ENCODE peak calls at places on chromosomes 7 and 10, in nine cellular contexts. T is psoas muscle; L is ovary; F is SJSA1; R is A549; K is IMR-90; U is CD4-positive, CD25-positive, alpha-beta regulatory T cell; O is BJ; G is tibial artery. Y is an unnamed sample.

GRCh38 chr7:84389242-84389641 is 194.7 kb upstream of the SEMA3A start:
- DNase-seq in T (no peak), L (no peak), F (no peak), R (no peak), K (no peak), U (no peak), O (no peak), G (no peak), Y (no peak)

GRCh38 chr10:58334817-58335305 is at the start of gene UBE2D1:
- DNase-seq in T (peak), L (peak), F (peak), R (peak), K (peak), U (peak), O (no peak), G (peak), Y (peak)

GRCh38 chr7:107157091-107157490 is 11.7 kb upstream of the HBP1 start:
- DNase-seq in T (no peak), L (no peak), F (no peak), R (no peak), K (no peak), U (no peak), O (no peak), G (no peak), Y (no peak)

GRCh38 chr7:79386688-79387422 is 66.6 kb downstream of the MAGI2 start:
- DNase-seq in T (no peak), L (no peak), F (no peak), R (no peak), K (peak), U (no peak), O (no peak), G (no peak), Y (no peak)

GRCh38 chr10:76037531-76037930 is 606.1 kb downstream of the LRMDA start:
- DNase-seq in T (no peak), L (no peak), F (no peak), R (no peak), K (no peak), U (no peak), O (no peak), G (no peak), Y (no peak)

GRCh38 chr10:23058366-23058765 is 37.0 kb upstream of the MSRB2 start:
- DNase-seq in T (no peak), L (no peak), F (no peak), R (no peak), K (no peak), U (no peak), O (no peak), G (no peak), Y (no peak)

GRCh38 chr7:94182721-94183120 is 178.6 kb upstream of the BET1 start:
- DNase-seq in T (no peak), L (no peak), F (no peak), R (no peak), K (no peak), U (no peak), O (no peak), G (no peak), Y (no peak)

GRCh38 chr7:30989824-30990140 is 26.0 kb downstream of the GHRHR start:
- DNase-seq in T (no peak), L (no peak), F (no peak), R (no peak), K (no peak), U (no peak), O (no peak), G (no peak), Y (no peak)

GRCh38 chr7:133510326-133511055 is 257.6 kb downstream of the EXOC4 start:
- DNase-seq in T (no peak), L (no peak), F (no peak), R (no peak), K (peak), U (no peak), O (no peak), G (no peak), Y (peak)

GRCh38 chr7:111098011-111098925 is 7.3 kb downstream of the LRRN3 start:
- DNase-seq in T (peak), L (peak), F (peak), R (no peak), K (peak), U (peak), O (no peak), G (peak), Y (peak)

GRCh38 chr10:15333909-15334649 is 37.0 kb downstream of the FAM171A1 start:
- DNase-seq in T (no peak), L (no peak), F (no peak), R (no peak), K (peak), U (no peak), O (no peak), G (no peak), Y (no peak)

GRCh38 chr7:47678641-47679380 is 96.9 kb upstream of the TNS3 start:
- DNase-seq in T (no peak), L (no peak), F (no peak), R (no peak), K (no peak), U (no peak), O (no peak), G (no peak), Y (no peak)

GRCh38 chr10:102310356-102311024 is 65.2 kb downstream of the GBF1 start:
- DNase-seq in T (no peak), L (no peak), F (peak), R (no peak), K (peak), U (no peak), O (no peak), G (no peak), Y (peak)

GRCh38 chr7:107180378-107180777 is 11.6 kb downstream of the HBP1 start:
- DNase-seq in T (peak), L (peak), F (no peak), R (peak), K (peak), U (no peak), O (no peak), G (no peak), Y (no peak)

GRCh38 chr7:30913821-30914515 is 2.3 kb downstream of the AQP1 start:
- DNase-seq in T (no peak), L (no peak), F (no peak), R (no peak), K (no peak), U (no peak), O (no peak), G (no peak), Y (no peak)

GRCh38 chr7:100629117-100629711 is 12.1 kb downstream of the TFR2 start:
- DNase-seq in T (no peak), L (no peak), F (no peak), R (peak), K (no peak), U (no peak), O (no peak), G (no peak), Y (peak)

GRCh38 chr7:36253699-36254098 is 100.6 kb downstream of the EEPD1 start:
- DNase-seq in T (no peak), L (no peak), F (no peak), R (no peak), K (no peak), U (no peak), O (no peak), G (no peak), Y (no peak)

GRCh38 chr10:19634163-19634562 is 182.1 kb upstream of the PLXDC2 start:
- DNase-seq in T (no peak), L (no peak), F (no peak), R (no peak), K (no peak), U (no peak), O (no peak), G (no peak), Y (no peak)

GRCh38 chr10:33327750-33328149 is 6.7 kb downstream of the NRP1 start:
- DNase-seq in T (no peak), L (no peak), F (no peak), R (no peak), K (peak), U (no peak), O (no peak), G (no peak), Y (peak)

GRCh38 chr10:88989824-88990527 is 622 bp upstream of the FAS start:
- DNase-seq in T (peak), L (no peak), F (no peak), R (no peak), K (peak), U (no peak), O (peak), G (no peak), Y (no peak)

GRCh38 chr7:193538-194256 is 1.3 kb downstream of the FAM20C start:
- DNase-seq in T (no peak), L (no peak), F (no peak), R (peak), K (no peak), U (no peak), O (no peak), G (no peak), Y (peak)

GRCh38 chr10:88154596-88155250 is 291.3 kb downstream of the PTEN start:
- DNase-seq in T (no peak), L (no peak), F (no peak), R (no peak), K (peak), U (no peak), O (peak), G (no peak), Y (no peak)

GRCh38 chr10:52818019-52818418 is 45.4 kb upstream of the MBL2 start:
- DNase-seq in T (no peak), L (no peak), F (no peak), R (no peak), K (peak), U (no peak), O (no peak), G (no peak), Y (peak)

GRCh38 chr7:43727003-43727402 is 2.3 kb downstream of the COA1 start:
- DNase-seq in T (no peak), L (no peak), F (no peak), R (no peak), K (no peak), U (no peak), O (no peak), G (no peak), Y (no peak)

GRCh38 chr10:131676971-131677421 is 223.8 kb upstream of the PPP2R2D start:
- DNase-seq in T (no peak), L (no peak), F (no peak), R (no peak), K (no peak), U (no peak), O (no peak), G (no peak), Y (peak)

GRCh38 chr7:38245409-38245982 is 27.9 kb downstream of the TARP start:
- DNase-seq in T (no peak), L (no peak), F (no peak), R (no peak), K (no peak), U (no peak), O (no peak), G (no peak), Y (no peak)

GRCh38 chr7:155884225-155885161 is 72.2 kb upstream of the SHH start:
- DNase-seq in T (peak), L (no peak), F (peak), R (no peak), K (no peak), U (no peak), O (no peak), G (peak), Y (no peak)

GRCh38 chr7:141754939-141755338 is 9.0 kb upstream of the TAS2R3 start:
- DNase-seq in T (no peak), L (no peak), F (no peak), R (no peak), K (no peak), U (peak), O (no peak), G (no peak), Y (peak)

GRCh38 chr10:122021828-122022227 is 32.9 kb downstream of the TACC2 start:
- DNase-seq in T (no peak), L (no peak), F (no peak), R (no peak), K (no peak), U (no peak), O (no peak), G (no peak), Y (no peak)
- H3K4me3 ChIP-seq in T (peak), L (no peak), F (no peak), R (no peak), K (no peak), U (no peak), O (no peak), G (peak), Y (no peak)

GRCh38 chr7:6286486-6286885 is 14.1 kb upstream of the CYTH3 start:
- DNase-seq in T (no peak), L (no peak), F (peak), R (no peak), K (no peak), U (no peak), O (no peak), G (peak), Y (no peak)

GRCh38 chr7:6284055-6284400 is 11.6 kb upstream of the CYTH3 start:
- DNase-seq in T (no peak), L (no peak), F (peak), R (peak), K (no peak), U (no peak), O (no peak), G (peak), Y (no peak)

GRCh38 chr7:6279937-6280336 is 7.5 kb upstream of the CYTH3 start:
- DNase-seq in T (no peak), L (no peak), F (no peak), R (no peak), K (no peak), U (no peak), O (no peak), G (no peak), Y (no peak)

GRCh38 chr7:6288270-6288860 is 15.9 kb upstream of the CYTH3 start:
- DNase-seq in T (no peak), L (no peak), F (no peak), R (no peak), K (no peak), U (no peak), O (no peak), G (no peak), Y (no peak)

GRCh38 chr7:6284461-6285360 is 12.3 kb upstream of the CYTH3 start:
- DNase-seq in T (no peak), L (no peak), F (peak), R (peak), K (no peak), U (no peak), O (no peak), G (peak), Y (no peak)
- H3K4me3 ChIP-seq in T (no peak), L (no peak), F (no peak), R (no peak), K (no peak), U (no peak), O (no peak), G (no peak), Y (no peak)

GRCh38 chr7:92838934-92839333 is 2.6 kb upstream of the CDK6 start:
- DNase-seq in T (no peak), L (no peak), F (no peak), R (no peak), K (no peak), U (no peak), O (no peak), G (no peak), Y (no peak)
- H3K4me3 ChIP-seq in T (no peak), L (no peak), F (no peak), R (no peak), K (no peak), U (no peak), O (no peak), G (no peak), Y (no peak)

GRCh38 chr7:137687556-137688280 is 159.1 kb downstream of the DGKI start:
- DNase-seq in T (no peak), L (no peak), F (no peak), R (no peak), K (peak), U (no peak), O (peak), G (no peak), Y (peak)
- H3K4me3 ChIP-seq in T (no peak), L (no peak), F (no peak), R (no peak), K (no peak), U (no peak), O (no peak), G (no peak), Y (no peak)

Y was measured in mesendoderm.